ENCODE peak calls at places on chromosomes 11 and 22, in nine cellular contexts. B is GM12891, K is stomach, A is HCT116, N is sigmoid colon, J is HepG2, O is body of pancreas, E is right lobe of liver, Z is NB4. S is an unnamed sample.

GRCh38 chr11:113664981-113665710 is 41.0 kb downstream of the TMPRSS5 start:
- DNase-seq in K (peak), A (no peak), O (no peak), J (peak), Z (no peak), B (no peak), E (no peak), N (no peak), S (no peak)

GRCh38 chr22:22576244-22576988 is 17.4 kb upstream of the PRAME start:
- DNase-seq in N (no peak), O (peak), J (peak), K (peak), E (peak), B (peak), Z (peak), A (peak), S (peak)

GRCh38 chr11:72727521-72727920 is 24.7 kb downstream of the ARAP1 start:
- DNase-seq in N (no peak), E (no peak), K (no peak), B (no peak), O (no peak), A (no peak), J (no peak), Z (peak), S (no peak)

GRCh38 chr11:101617735-101618332 is 34.0 kb upstream of the TRPC6 start:
- DNase-seq in J (no peak), N (no peak), Z (no peak), A (no peak), O (no peak), B (no peak), K (no peak), E (no peak), S (no peak)

GRCh38 chr11:119885067-119885466 is 156.1 kb upstream of the NECTIN1 start:
- DNase-seq in K (no peak), Z (no peak), N (no peak), A (no peak), O (no peak), J (no peak), E (no peak), B (no peak), S (no peak)

GRCh38 chr11:85806876-85807275 is 4.1 kb downstream of the SYTL2 start:
- DNase-seq in K (no peak), B (no peak), N (no peak), J (no peak), Z (no peak), E (no peak), O (no peak), A (no peak), S (no peak)

GRCh38 chr11:35162795-35163194 is 23.8 kb downstream of the CD44 start:
- DNase-seq in K (no peak), E (no peak), J (no peak), Z (peak), B (no peak), N (no peak), O (no peak), A (no peak), S (no peak)

GRCh38 chr11:29783506-29783905 is 233.3 kb downstream of the KCNA4 start:
- DNase-seq in K (no peak), Z (no peak), A (no peak), B (no peak), N (no peak), E (no peak), O (no peak), J (no peak), S (no peak)

GRCh38 chr11:87394924-87395323 is 357.2 kb downstream of the TMEM135 start:
- DNase-seq in O (no peak), E (no peak), Z (no peak), N (no peak), J (no peak), K (no peak), B (no peak), A (no peak), S (no peak)

GRCh38 chr11:8232849-8233606 is 30.6 kb downstream of the LMO1 start:
- DNase-seq in J (no peak), A (no peak), Z (no peak), O (no peak), B (no peak), E (no peak), K (no peak), N (no peak), S (no peak)
- TF ChIP-seq POLR2A in J (no peak), A (no peak), Z (no peak), O (no peak), B (no peak), E (no peak), K (no peak), N (no peak), S (no peak)

DNA sequence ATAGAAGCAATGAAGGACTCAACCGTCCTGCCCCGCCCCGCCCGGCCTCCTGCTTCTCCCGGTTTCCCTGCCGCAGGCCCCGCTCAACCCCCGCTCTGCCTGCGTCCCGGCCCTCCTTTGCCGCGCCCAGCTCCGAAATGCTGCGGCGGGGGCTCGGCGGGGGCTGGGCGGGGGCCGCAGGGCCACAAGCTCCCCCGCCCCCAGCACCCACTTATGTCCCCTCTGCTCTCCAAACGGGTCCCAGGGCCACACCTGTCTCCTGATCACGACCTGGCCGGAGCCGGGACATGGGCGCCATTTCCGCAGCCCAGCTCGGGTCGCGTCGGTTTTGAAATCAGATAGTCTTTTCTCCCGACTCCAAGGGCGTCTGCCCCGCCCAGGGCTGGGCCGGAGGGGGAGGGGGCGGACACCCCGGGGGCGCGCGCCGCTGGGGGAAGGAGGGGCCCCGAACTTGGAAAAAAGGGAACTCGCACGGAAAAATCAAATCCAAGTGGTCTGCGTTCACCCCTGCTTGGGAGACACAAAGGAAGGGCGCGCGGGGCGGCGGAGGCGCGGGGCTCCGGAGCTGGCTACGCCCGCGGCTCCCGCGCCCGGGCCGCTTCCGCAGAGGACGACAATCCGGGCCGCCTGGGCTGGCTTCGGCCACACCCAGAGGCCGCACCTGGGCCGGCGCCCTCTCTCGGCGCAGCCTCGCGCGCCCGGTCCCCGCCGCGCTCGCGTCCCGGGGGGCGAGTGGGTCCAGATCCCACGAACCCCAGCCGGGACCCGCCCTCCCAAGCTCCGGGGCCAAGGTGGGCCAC is 70.5 kb upstream of the EP300 start:
- DNase-seq in K (peak), E (peak), N (peak), J (peak), A (peak), B (peak), O (peak), Z (peak), S (peak)
- TF ChIP-seq POLR2A in K (no peak), E (no peak), N (peak), J (peak), A (peak), B (no peak), O (peak), Z (peak), S (no peak)

DNA sequence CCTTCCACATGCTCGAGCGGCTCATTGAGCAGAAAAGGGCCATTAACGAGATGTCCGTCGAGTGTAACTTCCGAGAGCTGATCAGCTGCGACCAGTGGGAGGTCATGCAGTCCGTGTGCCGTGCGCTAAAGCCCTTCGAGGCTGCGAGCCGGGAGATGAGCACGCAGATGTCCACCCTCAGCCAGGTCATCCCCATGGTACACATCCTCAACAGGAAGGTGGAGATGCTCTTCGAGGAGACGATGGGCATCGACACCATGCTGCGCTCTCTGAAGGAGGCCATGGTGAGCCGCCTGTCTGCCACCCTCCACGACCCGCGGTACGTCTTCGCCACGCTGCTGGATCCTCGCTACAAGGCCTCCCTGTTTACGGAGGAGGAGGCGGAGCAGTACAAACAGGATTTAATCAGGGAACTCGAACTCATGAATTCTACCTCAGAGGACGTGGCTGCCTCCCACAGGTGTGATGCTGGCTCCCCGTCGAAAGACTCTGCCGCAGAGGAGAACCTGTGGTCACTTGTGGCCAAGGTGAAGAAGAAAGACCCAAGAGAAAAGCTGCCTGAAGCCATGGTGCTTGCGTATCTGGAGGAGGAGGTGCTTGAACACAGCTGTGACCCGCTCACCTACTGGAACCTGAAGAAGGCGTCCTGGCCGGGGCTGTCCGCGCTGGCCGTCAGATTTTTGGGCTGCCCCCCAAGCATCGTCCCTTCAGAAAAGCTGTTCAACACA is 31.7 kb downstream of the ALG12 start:
- DNase-seq in Z (no peak), N (no peak), O (no peak), K (no peak), J (no peak), E (no peak), B (no peak), A (no peak), S (no peak)
- TF ChIP-seq POLR2A in Z (no peak), N (no peak), O (no peak), K (no peak), J (no peak), E (no peak), B (no peak), A (no peak), S (no peak)

GRCh38 chr11:117421041-117421440 is 93.4 kb downstream of the CEP164 start:
- DNase-seq in E (no peak), J (no peak), N (peak), Z (no peak), K (peak), B (no peak), A (no peak), O (no peak), S (no peak)

GRCh38 chr11:117419136-117419914 is 91.7 kb downstream of the CEP164 start:
- DNase-seq in N (peak), E (peak), A (no peak), O (no peak), Z (no peak), K (no peak), J (no peak), B (no peak), S (peak)

GRCh38 chr11:117418685-117419084 is 91.0 kb downstream of the CEP164 start:
- DNase-seq in B (no peak), O (no peak), N (no peak), Z (no peak), J (peak), K (no peak), E (no peak), A (no peak), S (no peak)

GRCh38 chr11:117420598-117420997 is 92.9 kb downstream of the CEP164 start:
- DNase-seq in O (no peak), E (no peak), J (no peak), Z (no peak), N (peak), A (no peak), B (no peak), K (no peak), S (no peak)

GRCh38 chr11:117419915-117420485 is 92.3 kb downstream of the CEP164 start:
- DNase-seq in N (peak), E (peak), B (no peak), K (no peak), A (no peak), O (no peak), J (no peak), Z (no peak), S (no peak)
- TF ChIP-seq POLR2A in N (no peak), E (no peak), B (no peak), K (no peak), A (no peak), O (no peak), J (no peak), Z (no peak), S (no peak)

DNA sequence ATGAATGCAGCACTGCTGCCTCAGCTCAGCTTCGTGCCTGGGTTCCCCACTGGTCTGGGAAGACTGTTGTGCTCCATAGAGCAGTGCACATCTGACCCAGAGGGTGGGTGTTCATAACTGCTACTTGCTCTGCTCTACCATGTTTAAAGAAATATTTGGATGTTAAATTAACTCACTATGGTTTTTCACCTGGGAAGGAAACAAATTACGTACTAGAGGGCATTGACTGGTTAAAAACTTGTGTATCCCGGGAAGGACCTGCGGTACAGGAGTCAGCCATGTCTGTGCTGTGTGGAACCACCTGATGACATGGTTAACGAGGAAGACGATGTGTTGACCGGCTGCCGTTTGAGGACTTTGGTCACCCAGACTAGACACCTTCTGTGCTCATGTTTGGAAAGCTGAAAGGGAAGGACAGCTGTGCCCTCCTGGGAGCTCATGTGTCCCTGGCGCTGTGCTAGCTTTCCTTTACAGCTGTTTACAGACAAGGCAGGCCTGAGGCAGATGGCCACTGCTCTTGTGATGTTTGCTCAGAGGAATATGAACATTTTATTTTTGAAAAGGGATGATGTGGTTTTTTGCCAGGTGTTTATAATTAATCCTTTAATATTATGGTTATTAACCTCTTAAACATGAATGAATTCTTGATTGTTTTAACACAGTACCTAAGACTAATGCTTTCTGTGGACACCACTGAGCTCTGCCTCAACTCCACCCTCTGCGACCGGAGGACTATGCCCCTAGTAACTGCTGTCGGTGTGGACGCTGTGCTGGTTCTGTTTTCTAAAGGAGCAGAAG is 14.3 kb upstream of the AIFM3 start:
- DNase-seq in E (peak), O (peak), N (no peak), J (peak), Z (no peak), K (no peak), B (no peak), A (no peak), S (no peak)
- TF ChIP-seq POLR2A in E (no peak), O (no peak), N (no peak), J (no peak), Z (no peak), K (no peak), B (no peak), A (no peak), S (no peak)

DNA sequence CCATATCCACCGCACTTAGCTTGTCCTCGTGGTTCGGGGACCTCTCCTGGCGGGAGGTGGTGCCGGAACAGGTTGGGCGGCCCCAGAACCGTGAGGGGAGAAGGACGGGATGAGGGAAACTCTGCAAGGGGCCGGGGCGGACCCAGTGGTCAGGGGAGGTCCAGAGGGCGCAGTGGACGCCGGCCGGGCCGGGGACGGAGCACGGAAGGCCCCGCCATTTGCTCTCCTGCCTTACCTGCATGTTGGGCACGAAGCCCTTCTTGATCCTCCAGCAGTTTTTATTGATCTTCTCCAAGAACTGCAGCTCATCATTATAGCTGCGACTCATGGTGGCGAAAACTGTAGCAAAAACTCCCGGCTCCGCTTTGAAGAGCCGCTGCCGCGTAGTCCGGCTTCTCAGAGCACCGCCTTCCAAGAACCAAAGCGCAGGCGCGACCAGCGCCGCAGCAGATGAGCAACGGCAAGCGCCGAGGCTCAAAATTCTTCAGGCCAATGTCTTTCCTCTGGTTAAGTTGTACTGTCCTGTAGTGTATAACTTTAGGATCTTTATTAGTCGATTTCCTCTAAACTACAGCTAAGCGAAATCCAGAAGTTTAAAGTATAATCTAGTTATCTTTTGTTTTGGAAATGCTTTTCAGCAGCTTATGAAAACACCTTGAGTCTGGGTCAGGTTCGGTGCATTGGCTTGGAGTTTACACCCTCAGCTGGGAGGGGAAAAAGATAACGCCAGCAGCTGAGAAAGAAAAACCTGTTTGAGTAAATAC is at the start of gene RTCB:
- DNase-seq in Z (peak), K (peak), J (peak), A (peak), O (peak), B (peak), N (peak), E (peak), S (peak)
- TF ChIP-seq POLR2A in Z (peak), K (no peak), J (peak), A (peak), O (no peak), B (peak), N (peak), E (peak), S (no peak)

DNA sequence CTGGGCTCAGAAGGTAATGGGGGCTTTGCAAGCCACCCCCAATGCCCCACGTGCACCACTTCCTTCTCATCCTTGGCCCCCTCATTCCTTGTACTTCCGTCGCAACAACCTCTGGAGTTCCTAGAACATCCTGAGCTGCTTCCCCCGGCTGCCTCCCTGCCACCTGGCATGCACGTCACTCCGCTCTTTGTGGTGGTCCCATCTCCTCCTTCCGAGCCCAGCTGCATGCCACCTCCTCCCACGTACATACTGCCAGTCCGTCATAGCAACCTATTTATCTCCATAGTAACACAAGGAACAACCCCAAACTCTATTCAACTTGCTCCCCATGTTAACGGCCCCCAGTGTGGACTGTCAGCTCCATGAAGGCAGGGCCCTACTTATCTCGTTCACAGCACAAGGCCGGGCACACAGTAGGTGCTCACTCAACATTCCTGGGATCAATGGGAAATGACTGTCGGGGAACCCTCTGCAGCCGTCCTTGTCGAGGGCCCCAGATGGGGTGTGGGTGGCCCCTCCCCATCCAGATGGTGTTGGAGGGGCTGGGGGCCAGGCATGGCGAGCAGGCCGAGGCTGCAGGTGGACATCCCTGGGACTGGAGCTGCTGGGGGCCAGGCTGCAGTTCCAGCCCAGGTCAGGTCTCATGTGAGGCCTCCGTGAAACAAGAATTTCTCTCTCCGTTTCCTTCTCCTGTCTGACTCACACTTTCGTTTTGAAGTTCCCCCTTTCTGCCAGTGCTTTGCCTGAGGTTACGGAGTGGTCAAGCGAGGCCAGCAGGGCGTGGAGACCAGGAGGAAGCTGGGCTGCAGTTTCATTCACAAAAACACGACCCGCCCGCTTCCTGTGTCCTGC is 4.2 kb downstream of the MYEOV start:
- DNase-seq in E (peak), Z (peak), K (peak), B (peak), J (peak), O (peak), N (peak), A (peak), S (peak)
- TF ChIP-seq POLR2A in E (no peak), Z (no peak), K (no peak), B (peak), J (no peak), O (no peak), N (no peak), A (no peak), S (peak)

DNA sequence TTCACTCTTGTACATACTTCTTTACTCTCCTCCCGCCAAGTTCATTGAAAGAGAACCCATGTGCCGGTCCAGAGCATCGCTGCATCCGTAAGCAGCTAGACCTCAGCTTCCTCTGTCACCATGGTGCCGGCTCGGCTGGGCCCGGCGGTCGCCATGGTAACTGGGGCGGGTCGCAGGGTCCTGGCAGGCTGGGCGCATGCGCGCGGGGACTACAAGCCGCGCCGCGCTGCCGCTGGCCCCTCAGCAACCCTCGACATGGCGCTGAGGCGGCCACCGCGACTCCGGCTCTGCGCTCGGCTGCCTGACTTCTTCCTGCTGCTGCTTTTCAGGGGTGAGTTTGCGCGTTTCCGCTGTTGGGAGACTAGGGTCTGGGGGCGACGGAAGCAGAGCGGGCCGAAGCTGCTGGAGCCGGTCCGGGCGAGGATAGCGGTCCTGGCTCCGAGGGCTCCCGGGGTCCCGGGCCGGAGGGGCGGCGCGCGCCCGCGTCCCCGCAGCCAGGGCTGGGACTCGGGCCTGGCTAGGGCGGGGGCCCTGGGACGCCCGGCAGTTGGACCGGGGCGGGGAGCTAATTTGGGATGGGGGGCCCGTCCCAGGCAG is at the start of gene JAM3:
- DNase-seq in A (no peak), J (peak), E (peak), N (peak), B (peak), Z (no peak), O (peak), K (peak), S (peak)
- TF ChIP-seq POLR2A in A (no peak), J (no peak), E (no peak), N (peak), B (no peak), Z (no peak), O (no peak), K (no peak), S (peak)